ENCODE peak calls at places on chromosomes 2 and 18, in seven cellular contexts. One of them, this sample, is unnamed.

GRCh38 chr18:5668087-5668715 is 124.4 kb upstream of the EPB41L3 start:
- DNase-seq in stomach: no peak
- DNase-seq in transverse colon: no peak
- DNase-seq in breast epithelium: no peak
- DNase-seq in sigmoid colon: no peak
- DNase-seq in prostate gland: no peak
- DNase-seq in upper lobe of left lung: no peak
- DNase-seq in this sample: no peak

GRCh38 chr2:237539681-237540080 is 26.7 kb upstream of the PRLH start:
- DNase-seq in stomach: no peak
- DNase-seq in transverse colon: no peak
- DNase-seq in breast epithelium: no peak
- DNase-seq in sigmoid colon: no peak
- DNase-seq in prostate gland: no peak
- DNase-seq in upper lobe of left lung: no peak
- DNase-seq in this sample: no peak

GRCh38 chr2:227147023-227147422 is 17.0 kb downstream of the COL4A4 start:
- DNase-seq in stomach: no peak
- DNase-seq in transverse colon: no peak
- DNase-seq in breast epithelium: no peak
- DNase-seq in sigmoid colon: no peak
- DNase-seq in prostate gland: no peak
- DNase-seq in upper lobe of left lung: no peak
- DNase-seq in this sample: no peak

GRCh38 chr2:42060718-42061619 is 13.1 kb downstream of the PKDCC start:
- DNase-seq in stomach: no peak
- DNase-seq in transverse colon: peak
- DNase-seq in breast epithelium: no peak
- DNase-seq in sigmoid colon: peak
- DNase-seq in prostate gland: no peak
- DNase-seq in upper lobe of left lung: no peak
- DNase-seq in this sample: no peak

GRCh38 chr18:261398-262073 is 6.3 kb downstream of the THOC1 start:
- DNase-seq in stomach: no peak
- DNase-seq in transverse colon: no peak
- DNase-seq in breast epithelium: no peak
- DNase-seq in sigmoid colon: no peak
- DNase-seq in prostate gland: no peak
- DNase-seq in upper lobe of left lung: no peak
- DNase-seq in this sample: no peak

GRCh38 chr2:63790913-63791312 is 50.8 kb upstream of the UGP2 start:
- DNase-seq in stomach: no peak
- DNase-seq in transverse colon: no peak
- DNase-seq in breast epithelium: no peak
- DNase-seq in sigmoid colon: no peak
- DNase-seq in prostate gland: no peak
- DNase-seq in upper lobe of left lung: no peak
- DNase-seq in this sample: no peak

GRCh38 chr2:187129866-187130265 is 280.9 kb upstream of the ZSWIM2 start:
- DNase-seq in stomach: no peak
- DNase-seq in transverse colon: no peak
- DNase-seq in breast epithelium: no peak
- DNase-seq in sigmoid colon: no peak
- DNase-seq in prostate gland: no peak
- DNase-seq in upper lobe of left lung: no peak
- DNase-seq in this sample: no peak

GRCh38 chr2:151922845-151923666 is 94.8 kb upstream of the ARL5A start:
- DNase-seq in stomach: peak
- DNase-seq in transverse colon: peak
- DNase-seq in breast epithelium: peak
- DNase-seq in sigmoid colon: peak
- DNase-seq in prostate gland: peak
- DNase-seq in upper lobe of left lung: no peak
- DNase-seq in this sample: no peak

GRCh38 chr18:39260565-39260964 is 1695.0 kb upstream of the CELF4 start:
- DNase-seq in stomach: no peak
- DNase-seq in transverse colon: no peak
- DNase-seq in breast epithelium: no peak
- DNase-seq in sigmoid colon: no peak
- DNase-seq in prostate gland: no peak
- DNase-seq in upper lobe of left lung: no peak
- DNase-seq in this sample: no peak

GRCh38 chr2:109172556-109173105 is 43.6 kb downstream of the SH3RF3 start:
- DNase-seq in stomach: no peak
- DNase-seq in transverse colon: no peak
- DNase-seq in breast epithelium: no peak
- DNase-seq in sigmoid colon: no peak
- DNase-seq in prostate gland: no peak
- DNase-seq in upper lobe of left lung: no peak
- DNase-seq in this sample: no peak

GRCh38 chr2:110097506-110098220 is 18.0 kb downstream of the MALL start:
- DNase-seq in stomach: no peak
- DNase-seq in transverse colon: peak
- DNase-seq in breast epithelium: peak
- DNase-seq in sigmoid colon: no peak
- DNase-seq in prostate gland: peak
- DNase-seq in upper lobe of left lung: peak
- DNase-seq in this sample: no peak

GRCh38 chr2:236972491-236973379 is 113.0 kb upstream of the COPS8 start:
- DNase-seq in stomach: no peak
- DNase-seq in transverse colon: peak
- DNase-seq in breast epithelium: no peak
- DNase-seq in sigmoid colon: peak
- DNase-seq in prostate gland: no peak
- DNase-seq in upper lobe of left lung: no peak
- DNase-seq in this sample: no peak

GRCh38 chr18:7272268-7273049 is 41.6 kb downstream of the LRRC30 start:
- DNase-seq in stomach: peak
- DNase-seq in transverse colon: peak
- DNase-seq in breast epithelium: peak
- DNase-seq in sigmoid colon: peak
- DNase-seq in prostate gland: peak
- DNase-seq in upper lobe of left lung: peak
- DNase-seq in this sample: no peak

GRCh38 chr2:99442837-99443236 is 47.0 kb downstream of the REV1 start:
- DNase-seq in stomach: no peak
- DNase-seq in transverse colon: no peak
- DNase-seq in breast epithelium: no peak
- DNase-seq in sigmoid colon: no peak
- DNase-seq in prostate gland: no peak
- DNase-seq in upper lobe of left lung: no peak
- DNase-seq in this sample: no peak

GRCh38 chr2:204696124-204696523 is 150.8 kb downstream of the PARD3B start:
- DNase-seq in stomach: no peak
- DNase-seq in transverse colon: no peak
- DNase-seq in breast epithelium: no peak
- DNase-seq in sigmoid colon: no peak
- DNase-seq in prostate gland: no peak
- DNase-seq in upper lobe of left lung: no peak
- DNase-seq in this sample: no peak

GRCh38 chr2:41326801-41327200 is 721.0 kb upstream of the PKDCC start:
- DNase-seq in stomach: no peak
- DNase-seq in transverse colon: no peak
- DNase-seq in breast epithelium: no peak
- DNase-seq in sigmoid colon: no peak
- DNase-seq in prostate gland: no peak
- DNase-seq in upper lobe of left lung: no peak
- DNase-seq in this sample: no peak

GRCh38 chr18:34729264-34729663 is 19.2 kb downstream of the DTNA start:
- DNase-seq in stomach: no peak
- DNase-seq in transverse colon: peak
- DNase-seq in breast epithelium: no peak
- DNase-seq in sigmoid colon: no peak
- DNase-seq in prostate gland: no peak
- DNase-seq in upper lobe of left lung: no peak
- DNase-seq in this sample: no peak

GRCh38 chr2:174939046-174939445 is 66.1 kb downstream of the CHN1 start:
- DNase-seq in stomach: no peak
- DNase-seq in transverse colon: no peak
- DNase-seq in breast epithelium: no peak
- DNase-seq in sigmoid colon: no peak
- DNase-seq in prostate gland: no peak
- DNase-seq in upper lobe of left lung: no peak
- DNase-seq in this sample: no peak

GRCh38 chr18:48321121-48321520 is 88.1 kb downstream of the ZBTB7C start:
- DNase-seq in stomach: no peak
- DNase-seq in transverse colon: no peak
- DNase-seq in breast epithelium: no peak
- DNase-seq in sigmoid colon: no peak
- DNase-seq in prostate gland: no peak
- DNase-seq in upper lobe of left lung: no peak
- DNase-seq in this sample: no peak

GRCh38 chr18:48319796-48320638 is 89.2 kb downstream of the ZBTB7C start:
- DNase-seq in stomach: no peak
- DNase-seq in transverse colon: peak
- DNase-seq in breast epithelium: no peak
- DNase-seq in sigmoid colon: no peak
- DNase-seq in prostate gland: no peak
- DNase-seq in upper lobe of left lung: no peak
- DNase-seq in this sample: no peak

GRCh38 chr18:48318481-48318880 is 90.7 kb downstream of the ZBTB7C start:
- DNase-seq in stomach: no peak
- DNase-seq in transverse colon: no peak
- DNase-seq in breast epithelium: no peak
- DNase-seq in sigmoid colon: no peak
- DNase-seq in prostate gland: no peak
- DNase-seq in upper lobe of left lung: no peak
- DNase-seq in this sample: no peak

GRCh38 chr18:48321586-48321985 is 87.6 kb downstream of the ZBTB7C start:
- DNase-seq in stomach: no peak
- DNase-seq in transverse colon: no peak
- DNase-seq in breast epithelium: no peak
- DNase-seq in sigmoid colon: no peak
- DNase-seq in prostate gland: no peak
- DNase-seq in upper lobe of left lung: peak
- DNase-seq in this sample: no peak

GRCh38 chr18:48320639-48320945 is 88.6 kb downstream of the ZBTB7C start:
- DNase-seq in stomach: no peak
- DNase-seq in transverse colon: no peak
- DNase-seq in breast epithelium: no peak
- DNase-seq in sigmoid colon: no peak
- DNase-seq in prostate gland: no peak
- DNase-seq in upper lobe of left lung: peak
- DNase-seq in this sample: no peak
- TF ChIP-seq POLR2AphosphoS5 in stomach: no peak
- TF ChIP-seq POLR2AphosphoS5 in transverse colon: no peak
- TF ChIP-seq POLR2AphosphoS5 in breast epithelium: no peak
- TF ChIP-seq POLR2AphosphoS5 in sigmoid colon: no peak
- TF ChIP-seq POLR2AphosphoS5 in prostate gland: no peak
- TF ChIP-seq POLR2AphosphoS5 in upper lobe of left lung: no peak
- TF ChIP-seq POLR2AphosphoS5 in this sample: no peak

GRCh38 chr2:74573747-74574562 is 19.4 kb downstream of the DOK1 start:
- DNase-seq in stomach: no peak
- DNase-seq in transverse colon: no peak
- DNase-seq in breast epithelium: no peak
- DNase-seq in sigmoid colon: no peak
- DNase-seq in prostate gland: no peak
- DNase-seq in upper lobe of left lung: no peak
- DNase-seq in this sample: no peak
- TF ChIP-seq POLR2AphosphoS5 in stomach: no peak
- TF ChIP-seq POLR2AphosphoS5 in transverse colon: no peak
- TF ChIP-seq POLR2AphosphoS5 in breast epithelium: no peak
- TF ChIP-seq POLR2AphosphoS5 in sigmoid colon: no peak
- TF ChIP-seq POLR2AphosphoS5 in prostate gland: no peak
- TF ChIP-seq POLR2AphosphoS5 in upper lobe of left lung: no peak
- TF ChIP-seq POLR2AphosphoS5 in this sample: no peak

GRCh38 chr2:68302281-68302680 is 17.5 kb downstream of the CNRIP1 start:
- DNase-seq in stomach: no peak
- DNase-seq in transverse colon: no peak
- DNase-seq in breast epithelium: no peak
- DNase-seq in sigmoid colon: no peak
- DNase-seq in prostate gland: no peak
- DNase-seq in upper lobe of left lung: no peak
- DNase-seq in this sample: no peak

GRCh38 chr2:68303033-68303901 is 16.5 kb downstream of the CNRIP1 start:
- DNase-seq in stomach: no peak
- DNase-seq in transverse colon: no peak
- DNase-seq in breast epithelium: no peak
- DNase-seq in sigmoid colon: no peak
- DNase-seq in prostate gland: no peak
- DNase-seq in upper lobe of left lung: no peak
- DNase-seq in this sample: no peak
- TF ChIP-seq POLR2AphosphoS5 in stomach: no peak
- TF ChIP-seq POLR2AphosphoS5 in transverse colon: no peak
- TF ChIP-seq POLR2AphosphoS5 in breast epithelium: no peak
- TF ChIP-seq POLR2AphosphoS5 in sigmoid colon: no peak
- TF ChIP-seq POLR2AphosphoS5 in prostate gland: no peak
- TF ChIP-seq POLR2AphosphoS5 in upper lobe of left lung: no peak
- TF ChIP-seq POLR2AphosphoS5 in this sample: no peak

GRCh38 chr18:74497308-74497640 is 1.1 kb downstream of the CNDP2 start:
- DNase-seq in stomach: no peak
- DNase-seq in transverse colon: no peak
- DNase-seq in breast epithelium: no peak
- DNase-seq in sigmoid colon: no peak
- DNase-seq in prostate gland: no peak
- DNase-seq in upper lobe of left lung: no peak
- DNase-seq in this sample: no peak

GRCh38 chr18:74494514-74494913 is 1.6 kb upstream of the CNDP2 start:
- DNase-seq in stomach: no peak
- DNase-seq in transverse colon: no peak
- DNase-seq in breast epithelium: no peak
- DNase-seq in sigmoid colon: no peak
- DNase-seq in prostate gland: no peak
- DNase-seq in upper lobe of left lung: no peak
- DNase-seq in this sample: no peak

GRCh38 chr18:74497778-74498177 is 1.6 kb downstream of the CNDP2 start:
- DNase-seq in stomach: no peak
- DNase-seq in transverse colon: no peak
- DNase-seq in breast epithelium: no peak
- DNase-seq in sigmoid colon: no peak
- DNase-seq in prostate gland: no peak
- DNase-seq in upper lobe of left lung: no peak
- DNase-seq in this sample: no peak

GRCh38 chr18:74495581-74496507 is at the start of gene CNDP2:
- DNase-seq in stomach: peak
- DNase-seq in transverse colon: peak
- DNase-seq in breast epithelium: peak
- DNase-seq in sigmoid colon: peak
- DNase-seq in prostate gland: peak
- DNase-seq in upper lobe of left lung: peak
- DNase-seq in this sample: peak

DNA sequence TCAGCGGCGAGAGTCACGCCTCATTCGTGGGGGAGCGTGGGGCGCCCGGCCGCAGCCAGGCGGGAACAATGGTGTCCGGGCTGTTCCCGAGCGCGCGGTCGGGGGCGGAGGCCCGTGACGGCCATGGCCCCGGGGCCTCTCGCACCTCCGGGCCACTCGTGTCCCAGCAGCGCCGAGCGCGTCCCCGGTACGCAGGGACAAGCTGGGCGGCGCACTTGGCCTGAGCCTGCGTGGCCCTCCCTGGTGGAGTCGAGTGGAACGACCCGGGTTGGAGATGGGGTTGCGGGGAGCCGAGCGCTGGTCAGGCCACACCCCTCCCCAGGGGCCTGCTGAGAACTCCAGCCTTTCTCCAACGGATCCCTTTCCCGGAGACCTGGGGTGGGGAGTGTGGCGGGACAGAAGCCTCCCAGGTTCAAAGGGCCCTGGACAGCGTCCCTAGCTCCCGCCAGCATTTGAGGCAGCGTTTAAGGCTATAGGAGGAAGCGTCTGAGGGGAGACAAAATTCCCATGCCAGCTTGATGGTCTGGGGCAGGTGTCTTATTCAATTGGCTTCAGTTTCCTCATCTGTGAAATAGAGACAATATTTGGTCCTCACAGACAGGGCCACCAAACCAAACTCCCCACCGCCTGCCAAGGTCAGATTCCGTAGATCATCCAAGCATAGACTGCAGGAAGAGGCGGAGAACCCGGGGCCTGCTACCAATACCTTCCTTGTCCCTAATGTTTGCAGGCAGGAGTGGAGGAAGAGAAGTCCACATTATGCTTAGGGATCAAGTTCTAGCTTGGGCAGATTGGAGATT is 545 bp downstream of the CNDP2 start:
- DNase-seq in stomach: peak
- DNase-seq in transverse colon: peak
- DNase-seq in breast epithelium: peak
- DNase-seq in sigmoid colon: peak
- DNase-seq in prostate gland: peak
- DNase-seq in upper lobe of left lung: no peak
- DNase-seq in this sample: no peak
- TF ChIP-seq POLR2AphosphoS5 in stomach: no peak
- TF ChIP-seq POLR2AphosphoS5 in transverse colon: no peak
- TF ChIP-seq POLR2AphosphoS5 in breast epithelium: no peak
- TF ChIP-seq POLR2AphosphoS5 in sigmoid colon: no peak
- TF ChIP-seq POLR2AphosphoS5 in prostate gland: no peak
- TF ChIP-seq POLR2AphosphoS5 in upper lobe of left lung: no peak
- TF ChIP-seq POLR2AphosphoS5 in this sample: no peak